ENCODE peak calls at places on chromosomes 13 and 19, in seven cellular contexts. G, R, Z, H, C, J and E are unnamed samples.

GRCh38 chr13:105914637-105915036 is 620.8 kb downstream of the EFNB2 start:
- DNase-seq in R (no peak), G (no peak), J (no peak), Z (no peak), H (no peak), C (no peak), E (no peak)

GRCh38 chr13:25200783-25201182 is 28.7 kb upstream of the AMER2 start:
- DNase-seq in R (no peak), Z (no peak), C (no peak), G (no peak), J (no peak), H (no peak), E (no peak)

GRCh38 chr19:40134866-40135265 is 44.1 kb upstream of the ZNF780A start:
- DNase-seq in C (no peak), G (no peak), H (no peak), J (no peak), R (no peak), Z (no peak), E (no peak)

GRCh38 chr19:45763691-45764294 is 5.3 kb downstream of the SIX5 start:
- DNase-seq in C (no peak), G (no peak), J (no peak), Z (no peak), H (no peak), R (no peak), E (no peak)

GRCh38 chr19:58128041-58128685 is 22.4 kb downstream of the ZNF329 start:
- DNase-seq in J (no peak), H (no peak), R (no peak), Z (no peak), C (no peak), G (peak), E (no peak)

GRCh38 chr13:79560954-79561353 is 80.0 kb downstream of the NDFIP2 start:
- DNase-seq in G (no peak), C (no peak), H (no peak), R (no peak), Z (no peak), J (no peak), E (peak)

GRCh38 chr19:32407004-32407992 is 1.7 kb downstream of the DPY19L3 start:
- DNase-seq in C (no peak), G (no peak), R (peak), J (peak), H (no peak), Z (peak), E (no peak)

GRCh38 chr19:58572818-58573657 is at the start of gene MZF1:
- DNase-seq in G (peak), Z (peak), J (peak), H (no peak), C (peak), R (peak), E (peak)

GRCh38 chr19:7918615-7919421 is 1.3 kb upstream of the SNAPC2 start:
- DNase-seq in J (no peak), R (no peak), Z (no peak), C (no peak), H (no peak), G (no peak), E (no peak)

GRCh38 chr19:42942187-42942789 is 5.3 kb upstream of the PSG7 start:
- DNase-seq in R (no peak), H (no peak), Z (no peak), G (peak), J (no peak), C (no peak), E (no peak)

GRCh38 chr19:7979559-7979958 is 25.9 kb downstream of the ELAVL1 start:
- DNase-seq in J (no peak), G (no peak), H (no peak), R (no peak), C (no peak), Z (no peak), E (no peak)

GRCh38 chr19:33698576-33699435 is 77.1 kb downstream of the CHST8 start:
- DNase-seq in R (no peak), Z (no peak), J (no peak), H (no peak), G (no peak), C (no peak), E (no peak)

GRCh38 chr19:28915737-28916460 is 297.1 kb downstream of the UQCRFS1 start:
- DNase-seq in R (no peak), C (no peak), Z (no peak), J (no peak), G (no peak), H (no peak), E (no peak)
- H3K27ac ChIP-seq in R (no peak), C (no peak), Z (no peak), J (no peak), G (no peak), H (no peak), E (no peak)

GRCh38 chr13:30338952-30339351 is 31.6 kb upstream of the KATNAL1 start:
- DNase-seq in R (no peak), C (no peak), Z (no peak), G (no peak), J (no peak), H (no peak), E (no peak)

GRCh38 chr13:30339721-30340366 is 32.5 kb upstream of the KATNAL1 start:
- DNase-seq in H (no peak), Z (no peak), C (no peak), J (no peak), R (no peak), G (no peak), E (no peak)

GRCh38 chr13:30345426-30346100 is 38.2 kb upstream of the KATNAL1 start:
- DNase-seq in R (no peak), H (no peak), Z (no peak), J (no peak), G (no peak), C (no peak), E (no peak)

GRCh38 chr13:30340367-30341184 is 33.2 kb upstream of the KATNAL1 start:
- DNase-seq in J (no peak), C (no peak), R (peak), Z (no peak), H (no peak), G (no peak), E (peak)

DNA sequence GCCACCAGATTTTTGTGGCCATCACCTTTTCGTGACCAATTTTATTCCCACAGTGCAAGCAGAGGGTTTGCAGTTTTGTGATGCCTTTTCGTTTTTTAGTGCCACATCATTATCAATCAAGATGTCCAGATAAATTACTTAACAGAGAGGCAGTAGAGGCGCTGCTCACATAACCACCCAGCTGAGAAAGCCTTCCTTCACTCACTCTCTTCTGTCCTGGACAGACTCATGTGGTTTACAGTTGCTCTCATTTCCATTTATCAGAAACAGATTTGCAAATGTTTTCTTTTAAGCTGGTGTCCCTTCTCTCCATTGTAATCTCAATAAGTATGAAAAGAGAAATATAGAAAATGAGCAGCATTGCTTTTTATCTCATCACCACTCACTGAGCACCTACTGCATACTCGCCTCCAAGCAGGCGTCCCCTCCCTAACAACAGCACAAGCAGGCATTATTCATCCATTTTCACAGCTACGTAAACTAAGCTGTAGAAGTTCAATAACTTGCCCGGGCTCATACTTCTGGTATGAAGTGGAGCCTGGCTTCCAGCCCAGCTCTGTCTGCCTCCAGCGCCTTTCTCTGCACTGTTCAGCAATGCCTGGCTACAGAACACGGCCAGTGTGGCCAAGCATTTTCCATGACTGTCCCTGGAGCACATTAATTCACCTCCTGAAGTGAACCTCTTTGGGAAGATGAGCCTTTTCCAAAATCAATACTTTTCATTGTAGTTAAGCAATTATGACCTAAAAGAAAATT is 34.6 kb upstream of the KATNAL1 start:
- DNase-seq in J (peak), C (no peak), H (no peak), G (no peak), Z (peak), R (peak), E (peak)
- H3K27ac ChIP-seq in J (no peak), C (no peak), H (peak), G (peak), Z (no peak), R (peak), E (peak)

DNA sequence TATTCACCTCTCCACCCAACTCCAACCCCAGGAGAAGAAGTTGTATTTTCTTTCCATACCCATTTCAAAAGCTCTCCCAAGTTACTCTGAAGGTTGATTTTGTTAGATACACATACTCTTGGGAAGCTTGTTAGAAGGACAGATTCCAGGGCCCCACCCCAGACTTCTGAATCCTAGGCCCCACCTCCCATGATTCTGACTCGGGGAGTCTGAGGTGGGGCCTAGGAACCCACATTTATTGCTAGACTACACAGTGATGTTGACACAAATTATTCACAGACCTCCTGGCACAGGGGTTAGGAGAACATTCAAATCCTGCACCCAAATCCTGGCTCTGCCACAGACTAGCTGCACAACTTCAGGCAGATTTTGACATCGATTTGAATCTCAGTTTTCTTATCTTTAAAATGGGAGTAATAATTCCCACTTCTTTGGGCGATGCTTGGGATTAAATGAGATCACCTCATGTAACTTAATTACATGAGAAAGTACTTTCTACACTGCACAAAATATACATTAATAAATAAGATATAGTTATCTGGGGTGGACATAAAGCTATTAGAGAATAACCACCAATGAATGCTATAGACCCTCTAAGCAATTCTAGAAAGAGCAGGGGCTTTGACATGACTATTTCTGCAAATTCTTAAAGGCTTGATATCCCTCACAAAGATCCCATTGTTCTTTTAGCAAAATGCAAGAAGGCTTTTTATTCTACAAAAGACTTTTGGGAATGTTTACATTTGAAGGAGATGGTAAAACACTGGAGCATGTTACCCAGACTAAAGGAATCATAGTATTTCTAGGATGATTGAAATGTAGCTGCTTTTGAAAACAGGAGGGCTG is 18.0 kb downstream of the MBNL2 start:
- DNase-seq in Z (no peak), C (no peak), R (no peak), H (no peak), G (no peak), J (no peak), E (no peak)
- H3K27ac ChIP-seq in Z (peak), C (no peak), R (peak), H (peak), G (peak), J (no peak), E (no peak)

GRCh38 chr13:100542546-100543156 is 45.9 kb downstream of the GGACT start:
- DNase-seq in C (no peak), J (no peak), Z (no peak), R (no peak), H (no peak), G (peak), E (no peak)

GRCh38 chr13:100545684-100546061 is 42.9 kb downstream of the GGACT start:
- DNase-seq in C (no peak), H (no peak), G (no peak), J (no peak), R (no peak), Z (no peak), E (no peak)

GRCh38 chr13:100544866-100545683 is 43.5 kb downstream of the GGACT start:
- DNase-seq in C (no peak), G (no peak), H (no peak), R (peak), Z (peak), J (peak), E (no peak)

GRCh38 chr13:100541882-100542545 is 46.6 kb downstream of the GGACT start:
- DNase-seq in H (no peak), J (no peak), C (no peak), Z (no peak), R (no peak), G (no peak), E (peak)

GRCh38 chr13:100543872-100544602 is 44.6 kb downstream of the GGACT start:
- DNase-seq in H (no peak), C (no peak), J (no peak), R (no peak), G (no peak), Z (no peak), E (no peak)
- H3K27ac ChIP-seq in H (peak), C (no peak), J (no peak), R (no peak), G (no peak), Z (peak), E (no peak)